ENCODE peak calls at places on chromosome 4, in eight cellular contexts. One of them, this sample, is unnamed.

GRCh38 chr4:127355738-127356137 is 277.0 kb upstream of the INTU start:
- DNase-seq in upper lobe of right lung: no peak
- DNase-seq in neural progenitor cell: no peak
- DNase-seq in vagina: no peak
- DNase-seq in OCI-LY7: no peak
- DNase-seq in epithelial cell of esophagus: peak; percentile 18
- DNase-seq in mammary epithelial cell: no peak
- DNase-seq in hepatocyte: no peak
- DNase-seq in this sample: no peak

GRCh38 chr4:138834029-138834428 is 181.6 kb upstream of the NOCT start:
- DNase-seq in upper lobe of right lung: no peak
- DNase-seq in neural progenitor cell: no peak
- DNase-seq in vagina: no peak
- DNase-seq in OCI-LY7: no peak
- DNase-seq in epithelial cell of esophagus: no peak
- DNase-seq in mammary epithelial cell: no peak
- DNase-seq in hepatocyte: no peak
- DNase-seq in this sample: no peak

GRCh38 chr4:141127884-141128283 is 5.4 kb downstream of the RNF150 start:
- DNase-seq in upper lobe of right lung: no peak
- DNase-seq in neural progenitor cell: no peak
- DNase-seq in vagina: no peak
- DNase-seq in OCI-LY7: no peak
- DNase-seq in epithelial cell of esophagus: no peak
- DNase-seq in mammary epithelial cell: no peak
- DNase-seq in hepatocyte: no peak
- DNase-seq in this sample: no peak

GRCh38 chr4:137000432-137000831 is 531.9 kb downstream of the PCDH18 start:
- DNase-seq in upper lobe of right lung: peak; percentile 46
- DNase-seq in neural progenitor cell: no peak
- DNase-seq in vagina: no peak
- DNase-seq in OCI-LY7: no peak
- DNase-seq in epithelial cell of esophagus: no peak
- DNase-seq in mammary epithelial cell: no peak
- DNase-seq in hepatocyte: no peak
- DNase-seq in this sample: no peak

GRCh38 chr4:186596850-186597390 is 41.6 kb upstream of the MTNR1A start:
- DNase-seq in upper lobe of right lung: no peak
- DNase-seq in neural progenitor cell: no peak
- DNase-seq in vagina: peak; percentile 25
- DNase-seq in OCI-LY7: no peak
- DNase-seq in epithelial cell of esophagus: no peak
- DNase-seq in mammary epithelial cell: no peak
- DNase-seq in hepatocyte: no peak
- DNase-seq in this sample: no peak

GRCh38 chr4:48938831-48939230 is 32.3 kb upstream of the OCIAD2 start:
- DNase-seq in upper lobe of right lung: no peak
- DNase-seq in neural progenitor cell: no peak
- DNase-seq in vagina: no peak
- DNase-seq in OCI-LY7: no peak
- DNase-seq in epithelial cell of esophagus: peak; percentile 24
- DNase-seq in mammary epithelial cell: no peak
- DNase-seq in hepatocyte: no peak
- DNase-seq in this sample: no peak

GRCh38 chr4:17324431-17324830 is 187.5 kb downstream of the QDPR start:
- DNase-seq in upper lobe of right lung: no peak
- DNase-seq in neural progenitor cell: peak; percentile 67
- DNase-seq in vagina: no peak
- DNase-seq in OCI-LY7: peak; percentile 69
- DNase-seq in epithelial cell of esophagus: peak; percentile 39
- DNase-seq in mammary epithelial cell: no peak
- DNase-seq in hepatocyte: peak; percentile 64
- DNase-seq in this sample: no peak

GRCh38 chr4:2469192-2469984 is 482 bp downstream of the RNF4 start:
- DNase-seq in upper lobe of right lung: peak; percentile 79
- DNase-seq in neural progenitor cell: peak; percentile 60
- DNase-seq in vagina: no peak
- DNase-seq in OCI-LY7: peak; percentile 86
- DNase-seq in epithelial cell of esophagus: peak; percentile 65
- DNase-seq in mammary epithelial cell: peak; percentile 42
- DNase-seq in hepatocyte: peak; percentile 66
- DNase-seq in this sample: no peak

GRCh38 chr4:92305148-92305877 is 1.5 kb downstream of the GRID2 start:
- DNase-seq in upper lobe of right lung: peak; percentile 71
- DNase-seq in neural progenitor cell: peak; percentile 94
- DNase-seq in vagina: no peak
- DNase-seq in OCI-LY7: no peak
- DNase-seq in epithelial cell of esophagus: peak; percentile 57
- DNase-seq in mammary epithelial cell: peak; percentile 29
- DNase-seq in hepatocyte: peak; percentile 63
- DNase-seq in this sample: peak; percentile 84

GRCh38 chr4:87058272-87059073 is 123.7 kb downstream of the AFF1 start:
- DNase-seq in upper lobe of right lung: peak; percentile 71
- DNase-seq in neural progenitor cell: peak; percentile 72
- DNase-seq in vagina: no peak
- DNase-seq in OCI-LY7: no peak
- DNase-seq in epithelial cell of esophagus: peak; percentile 69
- DNase-seq in mammary epithelial cell: peak; percentile 68
- DNase-seq in hepatocyte: peak; percentile 39
- DNase-seq in this sample: no peak

GRCh38 chr4:54958236-54958635 is 167.2 kb downstream of the KDR start:
- DNase-seq in upper lobe of right lung: no peak
- DNase-seq in neural progenitor cell: no peak
- DNase-seq in vagina: no peak
- DNase-seq in OCI-LY7: no peak
- DNase-seq in epithelial cell of esophagus: no peak
- DNase-seq in mammary epithelial cell: no peak
- DNase-seq in hepatocyte: no peak
- DNase-seq in this sample: no peak

GRCh38 chr4:186021461-186022167 is 47.3 kb upstream of the TLR3 start:
- DNase-seq in upper lobe of right lung: no peak
- DNase-seq in neural progenitor cell: peak; percentile 88
- DNase-seq in vagina: peak; percentile 74
- DNase-seq in OCI-LY7: peak; percentile 44
- DNase-seq in epithelial cell of esophagus: peak; percentile 37
- DNase-seq in mammary epithelial cell: peak; percentile 11
- DNase-seq in hepatocyte: peak; percentile 64
- DNase-seq in this sample: peak; percentile 82

GRCh38 chr4:79442422-79442821 is 34.4 kb upstream of the GK2 start:
- DNase-seq in upper lobe of right lung: no peak
- DNase-seq in neural progenitor cell: no peak
- DNase-seq in vagina: no peak
- DNase-seq in OCI-LY7: no peak
- DNase-seq in epithelial cell of esophagus: peak; percentile 45
- DNase-seq in mammary epithelial cell: no peak
- DNase-seq in hepatocyte: no peak
- DNase-seq in this sample: no peak

GRCh38 chr4:27081675-27082579 is 221.3 kb downstream of the STIM2 start:
- DNase-seq in upper lobe of right lung: no peak
- DNase-seq in neural progenitor cell: no peak
- DNase-seq in vagina: no peak
- DNase-seq in OCI-LY7: no peak
- DNase-seq in epithelial cell of esophagus: no peak
- DNase-seq in mammary epithelial cell: no peak
- DNase-seq in hepatocyte: no peak
- DNase-seq in this sample: peak; percentile 60

GRCh38 chr4:48698029-48698901 is 81.8 kb downstream of the FRYL start:
- DNase-seq in upper lobe of right lung: no peak
- DNase-seq in neural progenitor cell: peak; percentile 15
- DNase-seq in vagina: no peak
- DNase-seq in OCI-LY7: no peak
- DNase-seq in epithelial cell of esophagus: peak; percentile 98
- DNase-seq in mammary epithelial cell: peak; percentile 94
- DNase-seq in hepatocyte: peak; percentile 76
- DNase-seq in this sample: no peak

GRCh38 chr4:145012841-145013240 is 85.2 kb downstream of the ANAPC10 start:
- DNase-seq in upper lobe of right lung: no peak
- DNase-seq in neural progenitor cell: no peak
- DNase-seq in vagina: no peak
- DNase-seq in OCI-LY7: no peak
- DNase-seq in epithelial cell of esophagus: peak; percentile 80
- DNase-seq in mammary epithelial cell: peak; percentile 62
- DNase-seq in hepatocyte: no peak
- DNase-seq in this sample: no peak

DNA sequence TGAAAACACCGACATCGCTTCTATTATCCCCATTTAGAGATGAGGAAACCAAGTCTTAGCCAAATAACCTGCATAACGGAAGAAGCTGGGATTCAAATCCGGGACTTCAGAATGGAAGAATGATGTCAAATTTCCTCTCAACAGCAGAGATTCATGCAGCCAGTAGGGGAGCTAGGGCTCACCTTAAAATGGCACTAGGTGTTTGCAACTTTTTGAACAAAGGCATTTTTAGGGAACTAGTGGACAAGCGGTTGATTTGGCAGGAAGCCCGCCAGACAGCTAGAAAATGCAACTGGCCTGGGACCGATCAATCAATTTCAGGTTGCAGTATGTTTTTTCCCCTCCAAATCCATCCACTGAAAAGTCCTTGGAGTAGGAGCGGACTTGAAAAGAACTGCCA is 224.2 kb downstream of the PTTG2 start:
- DNase-seq in upper lobe of right lung: no peak
- DNase-seq in neural progenitor cell: no peak
- DNase-seq in vagina: no peak
- DNase-seq in OCI-LY7: no peak
- DNase-seq in epithelial cell of esophagus: no peak
- DNase-seq in mammary epithelial cell: no peak
- DNase-seq in hepatocyte: no peak
- DNase-seq in this sample: no peak
- TF ChIP-seq CTCF in upper lobe of right lung: peak; percentile 20
- TF ChIP-seq CTCF in neural progenitor cell: no peak
- TF ChIP-seq CTCF in vagina: no peak
- TF ChIP-seq CTCF in OCI-LY7: no peak
- TF ChIP-seq CTCF in epithelial cell of esophagus: peak; percentile 55
- TF ChIP-seq CTCF in mammary epithelial cell: peak; percentile 29
- TF ChIP-seq CTCF in hepatocyte: no peak
- TF ChIP-seq CTCF in this sample: peak; percentile 29

DNA sequence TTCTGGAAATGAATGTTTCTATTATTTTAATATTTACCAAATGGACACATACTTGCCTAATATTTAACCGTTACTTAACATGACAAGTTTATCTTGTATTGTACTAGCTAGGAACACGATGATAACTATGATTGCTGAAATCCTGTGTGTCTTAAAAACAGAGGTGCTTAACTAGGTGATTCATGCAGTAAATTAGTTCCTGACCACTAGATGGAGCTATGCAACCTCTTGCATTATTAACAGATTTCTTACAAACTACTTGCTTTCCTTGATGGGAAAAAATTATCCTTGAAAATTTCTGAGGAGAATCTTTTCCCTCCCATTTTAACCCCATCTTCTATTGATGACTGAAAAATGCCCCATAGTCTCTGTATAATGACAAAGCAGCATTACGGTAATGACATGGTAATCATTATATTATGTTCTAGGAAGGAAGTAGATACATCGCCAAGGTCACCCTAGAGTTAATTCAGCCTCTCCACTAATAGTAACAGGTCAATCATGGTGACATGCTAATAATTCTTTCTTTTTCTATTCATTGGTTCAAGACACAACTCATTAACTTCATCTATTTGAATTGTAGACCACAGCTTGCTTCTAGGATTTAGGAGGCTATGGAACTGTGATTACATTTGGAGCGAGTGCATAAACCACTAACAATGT is 844.2 kb downstream of the RAPGEF2 start:
- DNase-seq in upper lobe of right lung: no peak
- DNase-seq in neural progenitor cell: peak; percentile 75
- DNase-seq in vagina: no peak
- DNase-seq in OCI-LY7: peak; percentile 52
- DNase-seq in epithelial cell of esophagus: peak; percentile 83
- DNase-seq in mammary epithelial cell: peak; percentile 62
- DNase-seq in hepatocyte: peak; percentile 80
- DNase-seq in this sample: no peak
- TF ChIP-seq CTCF in upper lobe of right lung: peak; percentile 63
- TF ChIP-seq CTCF in neural progenitor cell: peak; percentile 89
- TF ChIP-seq CTCF in vagina: peak; percentile 25
- TF ChIP-seq CTCF in OCI-LY7: peak; percentile 90
- TF ChIP-seq CTCF in epithelial cell of esophagus: peak; percentile 75
- TF ChIP-seq CTCF in mammary epithelial cell: peak; percentile 79
- TF ChIP-seq CTCF in hepatocyte: peak; percentile 88
- TF ChIP-seq CTCF in this sample: peak; percentile 81

DNA sequence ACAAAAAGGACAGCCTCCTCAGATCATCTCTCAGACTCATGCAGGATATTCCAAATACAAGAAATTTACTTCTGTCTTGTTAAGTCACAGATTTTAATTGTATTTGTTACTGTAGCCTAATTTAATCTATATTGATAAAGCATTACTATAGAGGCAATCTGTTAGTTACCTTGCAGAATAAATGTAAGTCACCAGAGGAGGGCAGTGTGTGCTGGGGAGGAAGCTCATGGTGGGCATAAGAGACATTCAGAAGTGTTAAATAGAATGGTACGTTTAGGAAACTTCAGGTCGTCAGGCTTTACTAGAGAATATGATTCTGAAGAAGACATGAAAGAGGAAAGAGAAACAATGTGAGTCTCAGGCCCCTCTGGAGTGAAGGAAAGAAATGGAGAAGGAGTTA is 37.3 kb upstream of the INPP4B start:
- DNase-seq in upper lobe of right lung: no peak
- DNase-seq in neural progenitor cell: peak; percentile 49
- DNase-seq in vagina: no peak
- DNase-seq in OCI-LY7: peak; percentile 5
- DNase-seq in epithelial cell of esophagus: peak; percentile 12
- DNase-seq in mammary epithelial cell: no peak
- DNase-seq in hepatocyte: peak; percentile 26
- DNase-seq in this sample: no peak
- TF ChIP-seq CTCF in upper lobe of right lung: no peak
- TF ChIP-seq CTCF in neural progenitor cell: peak; percentile 65
- TF ChIP-seq CTCF in vagina: no peak
- TF ChIP-seq CTCF in OCI-LY7: peak; percentile 65
- TF ChIP-seq CTCF in epithelial cell of esophagus: peak; percentile 16
- TF ChIP-seq CTCF in mammary epithelial cell: peak; percentile 17
- TF ChIP-seq CTCF in hepatocyte: peak; percentile 54
- TF ChIP-seq CTCF in this sample: peak; percentile 28

GRCh38 chr4:83364312-83364711 is 29.7 kb upstream of the HPSE start:
- DNase-seq in upper lobe of right lung: no peak
- DNase-seq in neural progenitor cell: no peak
- DNase-seq in vagina: no peak
- DNase-seq in OCI-LY7: no peak
- DNase-seq in epithelial cell of esophagus: peak; percentile 59
- DNase-seq in mammary epithelial cell: peak; percentile 80
- DNase-seq in hepatocyte: no peak
- DNase-seq in this sample: no peak

GRCh38 chr4:83360018-83360417 is 25.4 kb upstream of the HPSE start:
- DNase-seq in upper lobe of right lung: no peak
- DNase-seq in neural progenitor cell: no peak
- DNase-seq in vagina: no peak
- DNase-seq in OCI-LY7: no peak
- DNase-seq in epithelial cell of esophagus: no peak
- DNase-seq in mammary epithelial cell: no peak
- DNase-seq in hepatocyte: no peak
- DNase-seq in this sample: no peak

GRCh38 chr4:83358410-83358809 is 23.8 kb upstream of the HPSE start:
- DNase-seq in upper lobe of right lung: no peak
- DNase-seq in neural progenitor cell: no peak
- DNase-seq in vagina: no peak
- DNase-seq in OCI-LY7: no peak
- DNase-seq in epithelial cell of esophagus: peak; percentile 76
- DNase-seq in mammary epithelial cell: peak; percentile 50
- DNase-seq in hepatocyte: peak; percentile 37
- DNase-seq in this sample: no peak

GRCh38 chr4:83361416-83362196 is 27.0 kb upstream of the HPSE start:
- DNase-seq in upper lobe of right lung: no peak
- DNase-seq in neural progenitor cell: no peak
- DNase-seq in vagina: no peak
- DNase-seq in OCI-LY7: peak; percentile 9
- DNase-seq in epithelial cell of esophagus: no peak
- DNase-seq in mammary epithelial cell: no peak
- DNase-seq in hepatocyte: no peak
- DNase-seq in this sample: no peak

GRCh38 chr4:83362492-83363329 is 28.1 kb upstream of the HPSE start:
- DNase-seq in upper lobe of right lung: no peak
- DNase-seq in neural progenitor cell: no peak
- DNase-seq in vagina: no peak
- DNase-seq in OCI-LY7: peak; percentile 63
- DNase-seq in epithelial cell of esophagus: peak; percentile 50
- DNase-seq in mammary epithelial cell: peak; percentile 32
- DNase-seq in hepatocyte: peak; percentile 51
- DNase-seq in this sample: no peak
- TF ChIP-seq CTCF in upper lobe of right lung: peak; percentile 26
- TF ChIP-seq CTCF in neural progenitor cell: peak; percentile 42
- TF ChIP-seq CTCF in vagina: no peak
- TF ChIP-seq CTCF in OCI-LY7: peak; percentile 88
- TF ChIP-seq CTCF in epithelial cell of esophagus: peak; percentile 44
- TF ChIP-seq CTCF in mammary epithelial cell: peak; percentile 41
- TF ChIP-seq CTCF in hepatocyte: peak; percentile 50
- TF ChIP-seq CTCF in this sample: peak; percentile 60

This sample was measured in osteocyte.